ENCODE peak calls at places on chromosomes 5 and 9, in seven cellular contexts. One of them, this sample, is unnamed.

GRCh38 chr5:39668980-39669379 is 244.2 kb upstream of the DAB2 start:
- DNase-seq in GM23338: no peak
- DNase-seq in spleen: no peak
- DNase-seq in aorta: no peak
- DNase-seq in transverse colon: no peak
- DNase-seq in keratinocyte: no peak
- DNase-seq in heart left ventricle: no peak
- DNase-seq in this sample: no peak

GRCh38 chr9:134606951-134607733 is 34.5 kb upstream of the COL5A1 start:
- DNase-seq in spleen: peak
- DNase-seq in aorta: no peak
- DNase-seq in transverse colon: no peak
- DNase-seq in GM23338: peak
- DNase-seq in keratinocyte: no peak
- DNase-seq in heart left ventricle: no peak
- DNase-seq in this sample: no peak

GRCh38 chr5:143938230-143938629 is 126.3 kb downstream of the HMHB1 start:
- DNase-seq in aorta: no peak
- DNase-seq in transverse colon: no peak
- DNase-seq in keratinocyte: no peak
- DNase-seq in heart left ventricle: no peak
- DNase-seq in GM23338: no peak
- DNase-seq in spleen: no peak
- DNase-seq in this sample: no peak

GRCh38 chr9:34623386-34624235 is 3.3 kb upstream of the DCTN3 start:
- DNase-seq in spleen: peak
- DNase-seq in keratinocyte: no peak
- DNase-seq in heart left ventricle: no peak
- DNase-seq in transverse colon: no peak
- DNase-seq in GM23338: peak
- DNase-seq in aorta: no peak
- DNase-seq in this sample: no peak

GRCh38 chr9:98571643-98572042 is 137.1 kb downstream of the GABBR2 start:
- DNase-seq in GM23338: no peak
- DNase-seq in keratinocyte: no peak
- DNase-seq in aorta: no peak
- DNase-seq in transverse colon: no peak
- DNase-seq in heart left ventricle: no peak
- DNase-seq in spleen: peak
- DNase-seq in this sample: no peak

GRCh38 chr5:1637639-1638481 is 114.1 kb upstream of the LPCAT1 start:
- DNase-seq in spleen: peak
- DNase-seq in transverse colon: no peak
- DNase-seq in GM23338: no peak
- DNase-seq in heart left ventricle: peak
- DNase-seq in keratinocyte: no peak
- DNase-seq in aorta: no peak
- DNase-seq in this sample: no peak

GRCh38 chr5:58950224-58950623 is 367.3 kb downstream of the RAB3C start:
- DNase-seq in GM23338: no peak
- DNase-seq in heart left ventricle: no peak
- DNase-seq in keratinocyte: no peak
- DNase-seq in aorta: no peak
- DNase-seq in transverse colon: no peak
- DNase-seq in spleen: no peak
- DNase-seq in this sample: no peak

GRCh38 chr9:2192356-2192979 is 177.3 kb downstream of the SMARCA2 start:
- DNase-seq in transverse colon: no peak
- DNase-seq in aorta: no peak
- DNase-seq in spleen: no peak
- DNase-seq in keratinocyte: no peak
- DNase-seq in heart left ventricle: no peak
- DNase-seq in GM23338: no peak
- DNase-seq in this sample: no peak

GRCh38 chr5:141508808-141509611 is 20.1 kb downstream of the PCDHGC5 start:
- DNase-seq in heart left ventricle: peak
- DNase-seq in keratinocyte: no peak
- DNase-seq in aorta: peak
- DNase-seq in spleen: no peak
- DNase-seq in transverse colon: peak
- DNase-seq in GM23338: peak
- DNase-seq in this sample: no peak

GRCh38 chr5:170418736-170419135 is 29.6 kb upstream of the KCNMB1 start:
- DNase-seq in GM23338: no peak
- DNase-seq in transverse colon: no peak
- DNase-seq in heart left ventricle: no peak
- DNase-seq in spleen: no peak
- DNase-seq in aorta: no peak
- DNase-seq in keratinocyte: no peak
- DNase-seq in this sample: no peak

GRCh38 chr5:60510049-60510448 is 189.9 kb downstream of the DEPDC1B start:
- DNase-seq in transverse colon: no peak
- DNase-seq in heart left ventricle: no peak
- DNase-seq in keratinocyte: no peak
- DNase-seq in GM23338: no peak
- DNase-seq in spleen: no peak
- DNase-seq in aorta: no peak
- DNase-seq in this sample: no peak

GRCh38 chr5:108251350-108251749 is 130.5 kb downstream of the FBXL17 start:
- DNase-seq in transverse colon: no peak
- DNase-seq in keratinocyte: no peak
- DNase-seq in aorta: no peak
- DNase-seq in GM23338: no peak
- DNase-seq in heart left ventricle: no peak
- DNase-seq in spleen: no peak
- DNase-seq in this sample: no peak

GRCh38 chr9:113516840-113517577 is 53.5 kb downstream of the RGS3 start:
- DNase-seq in heart left ventricle: no peak
- DNase-seq in spleen: peak
- DNase-seq in GM23338: no peak
- DNase-seq in aorta: no peak
- DNase-seq in transverse colon: peak
- DNase-seq in keratinocyte: no peak
- DNase-seq in this sample: peak

GRCh38 chr9:136527721-136528710 is 17.8 kb downstream of the NOTCH1 start:
- DNase-seq in aorta: no peak
- DNase-seq in GM23338: no peak
- DNase-seq in heart left ventricle: no peak
- DNase-seq in spleen: no peak
- DNase-seq in transverse colon: peak
- DNase-seq in keratinocyte: no peak
- DNase-seq in this sample: no peak

GRCh38 chr5:139104577-139105271 is 93.4 kb downstream of the SIL1 start:
- DNase-seq in keratinocyte: no peak
- DNase-seq in aorta: peak
- DNase-seq in spleen: no peak
- DNase-seq in GM23338: no peak
- DNase-seq in transverse colon: peak
- DNase-seq in heart left ventricle: peak
- DNase-seq in this sample: no peak

GRCh38 chr5:42148813-42149212 is 223.7 kb downstream of the FBXO4 start:
- DNase-seq in keratinocyte: no peak
- DNase-seq in heart left ventricle: no peak
- DNase-seq in aorta: no peak
- DNase-seq in spleen: no peak
- DNase-seq in transverse colon: no peak
- DNase-seq in GM23338: no peak
- DNase-seq in this sample: no peak

GRCh38 chr9:27499481-27499880 is 24.6 kb upstream of the IFNK start:
- DNase-seq in keratinocyte: peak
- DNase-seq in GM23338: peak
- DNase-seq in transverse colon: no peak
- DNase-seq in heart left ventricle: no peak
- DNase-seq in spleen: no peak
- DNase-seq in aorta: no peak
- DNase-seq in this sample: no peak

GRCh38 chr5:116371935-116372334 is 202.7 kb downstream of the SEMA6A start:
- DNase-seq in GM23338: no peak
- DNase-seq in heart left ventricle: no peak
- DNase-seq in keratinocyte: no peak
- DNase-seq in transverse colon: no peak
- DNase-seq in aorta: no peak
- DNase-seq in spleen: no peak
- DNase-seq in this sample: no peak

GRCh38 chr5:141815051-141815795 is 63.0 kb downstream of the PCDH1 start:
- DNase-seq in keratinocyte: no peak
- DNase-seq in GM23338: no peak
- DNase-seq in aorta: no peak
- DNase-seq in transverse colon: no peak
- DNase-seq in heart left ventricle: no peak
- DNase-seq in spleen: peak
- DNase-seq in this sample: no peak

GRCh38 chr9:118321823-118322222 is 617.6 kb downstream of the TLR4 start:
- DNase-seq in spleen: no peak
- DNase-seq in keratinocyte: no peak
- DNase-seq in aorta: no peak
- DNase-seq in GM23338: no peak
- DNase-seq in heart left ventricle: no peak
- DNase-seq in transverse colon: no peak
- DNase-seq in this sample: no peak

GRCh38 chr5:63843190-63843589 is 119.1 kb downstream of the HTR1A start:
- DNase-seq in keratinocyte: no peak
- DNase-seq in heart left ventricle: no peak
- DNase-seq in aorta: no peak
- DNase-seq in spleen: no peak
- DNase-seq in transverse colon: peak
- DNase-seq in GM23338: no peak
- DNase-seq in this sample: no peak

GRCh38 chr9:132631685-132632084 is 38.1 kb downstream of the DDX31 start:
- DNase-seq in aorta: no peak
- DNase-seq in spleen: no peak
- DNase-seq in heart left ventricle: no peak
- DNase-seq in transverse colon: no peak
- DNase-seq in keratinocyte: no peak
- DNase-seq in GM23338: no peak
- DNase-seq in this sample: no peak

GRCh38 chr9:132630811-132631210 is 39.0 kb downstream of the DDX31 start:
- DNase-seq in keratinocyte: peak
- DNase-seq in spleen: no peak
- DNase-seq in heart left ventricle: no peak
- DNase-seq in transverse colon: no peak
- DNase-seq in aorta: no peak
- DNase-seq in GM23338: no peak
- DNase-seq in this sample: no peak

GRCh38 chr9:132630116-132630515 is 39.7 kb downstream of the DDX31 start:
- DNase-seq in spleen: no peak
- DNase-seq in aorta: no peak
- DNase-seq in heart left ventricle: no peak
- DNase-seq in transverse colon: no peak
- DNase-seq in keratinocyte: no peak
- DNase-seq in GM23338: no peak
- DNase-seq in this sample: no peak

GRCh38 chr9:132632426-132632825 is 37.4 kb downstream of the DDX31 start:
- DNase-seq in GM23338: no peak
- DNase-seq in transverse colon: no peak
- DNase-seq in keratinocyte: no peak
- DNase-seq in spleen: no peak
- DNase-seq in aorta: no peak
- DNase-seq in heart left ventricle: no peak
- DNase-seq in this sample: no peak

DNA sequence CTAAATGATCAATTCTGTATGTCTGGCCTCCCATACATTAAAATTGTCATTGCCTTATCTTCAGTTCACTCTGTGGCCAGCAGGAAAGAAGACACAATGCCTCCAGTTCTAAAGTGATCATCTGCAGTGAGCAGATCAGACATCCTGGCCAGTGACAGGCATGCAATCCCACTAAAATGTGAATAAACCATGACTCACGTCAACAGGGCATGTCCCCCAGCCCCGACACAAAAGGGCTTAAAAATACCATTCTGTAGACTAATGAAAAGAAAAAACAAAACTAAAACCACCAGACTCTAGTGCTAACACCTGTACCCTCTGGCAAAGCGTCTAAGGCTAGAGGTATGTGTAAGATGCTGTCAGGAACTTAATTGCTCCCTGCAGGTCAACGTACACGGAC is 38.5 kb downstream of the DDX31 start:
- DNase-seq in spleen: no peak
- DNase-seq in aorta: no peak
- DNase-seq in GM23338: no peak
- DNase-seq in heart left ventricle: no peak
- DNase-seq in transverse colon: no peak
- DNase-seq in keratinocyte: peak
- DNase-seq in this sample: no peak
- H3K27ac ChIP-seq in spleen: no peak
- H3K27ac ChIP-seq in aorta: no peak
- H3K27ac ChIP-seq in GM23338: no peak
- H3K27ac ChIP-seq in heart left ventricle: no peak
- H3K27ac ChIP-seq in transverse colon: no peak
- H3K27ac ChIP-seq in keratinocyte: peak
- H3K27ac ChIP-seq in this sample: no peak

DNA sequence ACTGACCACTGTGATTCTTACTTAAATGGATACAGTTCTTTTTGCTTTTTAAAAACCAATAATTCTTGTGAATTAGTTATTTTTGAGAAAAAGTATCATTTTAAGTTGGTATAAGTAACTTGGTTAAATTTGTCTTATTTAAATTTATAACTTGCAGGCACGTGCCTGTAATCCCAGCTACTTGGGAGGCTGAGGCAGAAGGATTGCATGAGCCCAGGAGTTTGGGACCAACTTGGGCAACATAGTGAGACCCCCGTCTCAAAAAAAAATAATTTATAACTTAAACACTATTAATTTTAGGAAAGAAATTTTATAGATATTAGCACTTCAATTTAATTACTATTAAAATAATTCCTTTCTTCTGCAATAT is 5.0 kb downstream of the CPEB4 start:
- DNase-seq in heart left ventricle: no peak
- DNase-seq in transverse colon: no peak
- DNase-seq in GM23338: no peak
- DNase-seq in aorta: no peak
- DNase-seq in keratinocyte: no peak
- DNase-seq in spleen: no peak
- DNase-seq in this sample: no peak
- H3K4me3 ChIP-seq in heart left ventricle: peak
- H3K4me3 ChIP-seq in transverse colon: no peak
- H3K4me3 ChIP-seq in GM23338: no peak
- H3K4me3 ChIP-seq in aorta: no peak
- H3K4me3 ChIP-seq in keratinocyte: no peak
- H3K4me3 ChIP-seq in spleen: no peak
- H3K4me3 ChIP-seq in this sample: no peak

DNA sequence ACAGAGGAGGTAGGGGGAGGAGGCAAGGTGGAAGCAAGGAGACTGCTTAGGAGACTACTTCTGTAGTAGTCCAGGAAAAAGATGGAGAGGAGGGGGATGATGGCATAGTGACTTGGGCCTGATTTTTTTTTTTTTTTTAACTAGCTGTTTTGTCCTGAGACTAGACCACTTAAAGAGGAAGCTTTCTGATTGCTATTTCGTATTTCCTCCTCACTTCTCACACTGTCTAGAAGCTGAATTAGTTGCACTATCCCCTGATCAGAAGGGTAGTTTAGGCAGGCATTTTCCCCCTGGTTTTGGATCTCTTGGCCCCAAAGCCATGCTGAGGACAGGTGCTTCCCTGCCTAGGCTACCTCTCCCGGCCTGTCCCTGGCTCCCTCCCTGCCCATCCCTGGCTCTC is 14.9 kb downstream of the LARP1 start:
- DNase-seq in heart left ventricle: no peak
- DNase-seq in keratinocyte: no peak
- DNase-seq in GM23338: no peak
- DNase-seq in spleen: no peak
- DNase-seq in transverse colon: no peak
- DNase-seq in aorta: no peak
- DNase-seq in this sample: no peak
- H3K27ac ChIP-seq in heart left ventricle: no peak
- H3K27ac ChIP-seq in keratinocyte: no peak
- H3K27ac ChIP-seq in GM23338: peak
- H3K27ac ChIP-seq in spleen: peak
- H3K27ac ChIP-seq in transverse colon: peak
- H3K27ac ChIP-seq in aorta: no peak
- H3K27ac ChIP-seq in this sample: no peak

GRCh38 chr5:150765789-150766149 is 7.0 kb upstream of the DCTN4 start:
- DNase-seq in aorta: no peak
- DNase-seq in heart left ventricle: no peak
- DNase-seq in transverse colon: no peak
- DNase-seq in keratinocyte: no peak
- DNase-seq in GM23338: no peak
- DNase-seq in spleen: no peak
- DNase-seq in this sample: no peak
- H3K4me3 ChIP-seq in aorta: no peak
- H3K4me3 ChIP-seq in heart left ventricle: no peak
- H3K4me3 ChIP-seq in transverse colon: no peak
- H3K4me3 ChIP-seq in keratinocyte: no peak
- H3K4me3 ChIP-seq in GM23338: no peak
- H3K4me3 ChIP-seq in spleen: no peak
- H3K4me3 ChIP-seq in this sample: no peak

This sample was measured in CD8-positive, alpha-beta memory T cell.